ENCODE peak calls at places on chromosome 16, in four cellular contexts. One of them, this sample, is unnamed.

GRCh38 chr16:53043462-53043861 is 9.2 kb downstream of the CHD9NB start:
- DNase-seq in nephron progenitor cell: no peak
- DNase-seq in fibroblast of gingiva: no peak
- DNase-seq in OCI-LY7: no peak
- DNase-seq in this sample: no peak

GRCh38 chr16:49575352-49576172 is 202.0 kb downstream of the C16orf78 start:
- DNase-seq in nephron progenitor cell: no peak
- DNase-seq in fibroblast of gingiva: no peak
- DNase-seq in OCI-LY7: peak; percentile 84
- DNase-seq in this sample: peak; percentile 77

GRCh38 chr16:89549007-89549700 is 11.3 kb upstream of the RPL13 start:
- DNase-seq in OCI-LY7: no peak
- DNase-seq in fibroblast of gingiva: no peak
- DNase-seq in nephron progenitor cell: no peak
- DNase-seq in this sample: no peak

GRCh38 chr16:2147378-2147777 is 1.0 kb upstream of the RAB26 start:
- DNase-seq in OCI-LY7: no peak
- DNase-seq in fibroblast of gingiva: no peak
- DNase-seq in nephron progenitor cell: no peak
- DNase-seq in this sample: no peak

GRCh38 chr16:3020247-3020603 is at the start of gene TNFRSF12A:
- DNase-seq in nephron progenitor cell: peak; percentile 77
- DNase-seq in OCI-LY7: peak; percentile 84
- DNase-seq in fibroblast of gingiva: peak; percentile 61
- DNase-seq in this sample: peak; percentile 94

GRCh38 chr16:87681990-87682570 is 79.8 kb downstream of the JPH3 start:
- DNase-seq in nephron progenitor cell: no peak
- DNase-seq in fibroblast of gingiva: peak; percentile 58
- DNase-seq in OCI-LY7: peak; percentile 69
- DNase-seq in this sample: peak; percentile 81

GRCh38 chr16:17556276-17557052 is 85.7 kb upstream of the XYLT1 start:
- DNase-seq in fibroblast of gingiva: no peak
- DNase-seq in OCI-LY7: peak; percentile 36
- DNase-seq in nephron progenitor cell: peak; percentile 5
- DNase-seq in this sample: peak; percentile 65

GRCh38 chr16:2791174-2791573 is 3.8 kb upstream of the PRSS33 start:
- DNase-seq in fibroblast of gingiva: no peak
- DNase-seq in nephron progenitor cell: no peak
- DNase-seq in OCI-LY7: no peak
- DNase-seq in this sample: no peak

GRCh38 chr16:30527635-30528178 is 1.3 kb upstream of the ZNF768 start:
- DNase-seq in fibroblast of gingiva: no peak
- DNase-seq in OCI-LY7: peak; percentile 88
- DNase-seq in nephron progenitor cell: no peak
- DNase-seq in this sample: peak; percentile 92

This sample was measured in Karpas-422.